ENCODE peak calls at places on chromosomes 2 and 18, in four cellular contexts. Y is T-helper 17 cell, B is GDM1, E is epithelial cell of prostate. T is an unnamed sample.

GRCh38 chr2:142581491-142581890 is 296.0 kb upstream of the KYNU start:
- DNase-seq in Y (no peak), E (no peak), B (no peak), T (no peak)

GRCh38 chr2:186641807-186642321 is 52.0 kb upstream of the FAM171B start:
- DNase-seq in E (peak), Y (no peak), B (peak), T (no peak)

GRCh38 chr2:135311962-135312361 is 219.1 kb downstream of the ZRANB3 start:
- DNase-seq in E (no peak), Y (no peak), B (no peak), T (no peak)

GRCh38 chr2:158953926-158954763 is 14.3 kb upstream of the TANC1 start:
- DNase-seq in E (no peak), Y (no peak), B (peak), T (no peak)

GRCh38 chr18:62799977-62800376 is 84.6 kb downstream of the PHLPP1 start:
- DNase-seq in B (no peak), Y (no peak), E (no peak), T (no peak)

GRCh38 chr2:20182241-20182931 is 42.5 kb downstream of the SDC1 start:
- DNase-seq in B (no peak), Y (no peak), E (peak), T (no peak)

GRCh38 chr2:9423922-9424272 is 443 bp downstream of the CPSF3 start:
- DNase-seq in B (no peak), Y (no peak), E (no peak), T (peak)

GRCh38 chr2:22478329-22478728 is 906.6 kb upstream of the KLHL29 start:
- DNase-seq in Y (no peak), E (no peak), B (no peak), T (no peak)

GRCh38 chr2:9644603-9645002 is 13.8 kb upstream of the YWHAQ start:
- DNase-seq in E (peak), Y (no peak), B (no peak), T (no peak)

GRCh38 chr2:200944467-200945394 is 18.7 kb downstream of the ORC2 start:
- DNase-seq in Y (no peak), E (peak), B (no peak), T (no peak)

GRCh38 chr2:98833917-98834263 is 102.1 kb downstream of the CRACDL start:
- DNase-seq in Y (no peak), B (no peak), E (no peak), T (no peak)

GRCh38 chr18:10892801-10893595 is 256.4 kb downstream of the PIEZO2 start:
- DNase-seq in B (no peak), Y (no peak), E (no peak), T (no peak)

GRCh38 chr2:23669413-23670244 is 257.3 kb downstream of the ATAD2B start:
- DNase-seq in Y (no peak), E (peak), B (no peak), T (no peak)

GRCh38 chr2:159225025-159226016 is 61.2 kb downstream of the WDSUB1 start:
- DNase-seq in E (no peak), Y (no peak), B (no peak), T (no peak)

T was measured in effector memory CD4-positive, alpha-beta T cell.